ENCODE peak calls at places on chromosomes 12 and 14, in eight cellular contexts. U is colonic mucosa; A is CD8-positive, alpha-beta T cell; Q is tibial artery; W is endothelial cell; S is fibroblast of lung; C is AG09319; F is HFFc6. L is an unnamed sample.

GRCh38 chr14:26130690-26131089 is 467.1 kb downstream of the NOVA1 start:
- DNase-seq in W (no peak), S (no peak), U (no peak), F (no peak), Q (no peak), C (no peak), A (no peak), L (no peak)

GRCh38 chr12:1377117-1377516 is 217.3 kb downstream of the FBXL14 start:
- DNase-seq in C (no peak), F (no peak), W (no peak), Q (no peak), U (no peak), S (no peak), A (no peak), L (no peak)

GRCh38 chr12:121026274-121027045 is 10.2 kb upstream of the C12orf43 start:
- DNase-seq in A (no peak), C (no peak), W (no peak), F (no peak), S (no peak), U (no peak), Q (no peak), L (no peak)

GRCh38 chr12:63668028-63668799 is at the start of gene DPY19L2:
- DNase-seq in W (peak; percentile 76), A (peak; percentile 21), C (peak; percentile 28), F (peak; percentile 74), U (peak; percentile 69), S (peak; percentile 78), Q (peak; percentile 92), L (peak; percentile 12)

GRCh38 chr12:30847259-30847658 is 79.3 kb upstream of the TSPAN11 start:
- DNase-seq in A (no peak), S (peak; percentile 81), W (peak; percentile 34), F (peak; percentile 73), C (peak; percentile 35), U (peak; percentile 36), Q (no peak), L (no peak)

GRCh38 chr14:26841920-26842741 is 244.3 kb upstream of the NOVA1 start:
- DNase-seq in Q (peak; percentile 77), F (peak; percentile 39), C (peak; percentile 96), U (peak; percentile 45), A (no peak), S (peak; percentile 99), W (no peak), L (peak; percentile 88)

GRCh38 chr12:117119592-117120198 is 20.5 kb upstream of the TESC start:
- DNase-seq in W (peak; percentile 47), A (no peak), Q (no peak), C (no peak), S (no peak), F (no peak), U (peak; percentile 38), L (no peak)

GRCh38 chr12:104544836-104545235 is 88.1 kb downstream of the CHST11 start:
- DNase-seq in S (no peak), A (no peak), F (no peak), W (no peak), C (no peak), U (no peak), Q (no peak), L (no peak)

GRCh38 chr12:1646908-1647669 is 18.1 kb downstream of the WNT5B start:
- DNase-seq in F (no peak), A (no peak), W (no peak), Q (no peak), S (no peak), C (no peak), U (no peak), L (no peak)

GRCh38 chr12:19234171-19234704 is 104.7 kb downstream of the PLEKHA5 start:
- DNase-seq in A (no peak), U (no peak), Q (no peak), F (no peak), W (no peak), S (peak; percentile 53), C (no peak), L (no peak)

GRCh38 chr12:4439736-4440135 is 5.9 kb downstream of the FGF6 start:
- DNase-seq in S (no peak), F (no peak), W (no peak), Q (no peak), C (no peak), A (no peak), U (peak; percentile 2), L (no peak)

GRCh38 chr12:23611320-23611719 is 338.1 kb downstream of the SOX5 start:
- DNase-seq in U (no peak), F (no peak), A (no peak), C (no peak), W (no peak), Q (no peak), S (peak; percentile 57), L (no peak)

GRCh38 chr14:35369701-35370191 is 34.8 kb downstream of the NFKBIA start:
- DNase-seq in U (no peak), S (no peak), F (no peak), A (no peak), W (no peak), Q (no peak), C (no peak), L (no peak)

GRCh38 chr12:4562034-4562657 is at the start of gene DYRK4:
- DNase-seq in U (peak; percentile 96), Q (peak; percentile 80), F (peak; percentile 52), C (peak; percentile 42), W (peak; percentile 80), A (no peak), S (peak; percentile 77), L (no peak)

GRCh38 chr12:72790273-72790672 is 518.1 kb downstream of the TRHDE start:
- DNase-seq in W (no peak), Q (no peak), C (no peak), S (no peak), F (peak; percentile 48), A (no peak), U (no peak), L (peak; percentile 1)

GRCh38 chr14:21382886-21383847 is 652 bp downstream of the SUPT16H start:
- DNase-seq in C (peak; percentile 16), S (peak; percentile 45), Q (peak; percentile 71), W (peak; percentile 42), A (peak; percentile 3), F (peak; percentile 47), U (peak; percentile 49), L (no peak)

GRCh38 chr12:100404769-100405407 is 48.0 kb downstream of the SLC17A8 start:
- DNase-seq in W (peak; percentile 66), F (no peak), S (peak; percentile 50), C (peak; percentile 3), A (no peak), U (peak; percentile 34), Q (no peak), L (no peak)
- TF ChIP-seq CTCF in W (peak; percentile 80), F (peak; percentile 73), S (peak; percentile 65), C (peak; percentile 59), A (no peak), U (no peak), Q (no peak), L (peak; percentile 67)

GRCh38 chr12:45745861-45746277 is 16.4 kb downstream of the ARID2 start:
- DNase-seq in A (no peak), C (no peak), W (no peak), U (no peak), S (peak; percentile 56), Q (no peak), F (no peak), L (no peak)
- TF ChIP-seq CTCF in A (peak; percentile 57), C (peak; percentile 31), W (peak; percentile 31), U (peak; percentile 21), S (no peak), Q (peak; percentile 24), F (peak; percentile 72), L (peak; percentile 26)

GRCh38 chr12:16165506-16165905 is 112.0 kb downstream of the SLC15A5 start:
- DNase-seq in A (no peak), S (peak; percentile 63), U (peak; percentile 45), F (peak; percentile 35), W (peak; percentile 34), Q (peak; percentile 66), C (peak; percentile 16), L (no peak)
- TF ChIP-seq CTCF in A (no peak), S (peak; percentile 58), U (peak; percentile 32), F (peak; percentile 75), W (peak; percentile 13), Q (peak; percentile 19), C (peak; percentile 52), L (peak; percentile 62)

GRCh38 chr12:67671892-67672291 is 23.3 kb downstream of the DYRK2 start:
- DNase-seq in A (no peak), U (no peak), S (no peak), Q (no peak), W (no peak), F (no peak), C (no peak), L (no peak)
- TF ChIP-seq CTCF in A (no peak), U (no peak), S (no peak), Q (no peak), W (no peak), F (no peak), C (no peak), L (no peak)

GRCh38 chr14:23147676-23148075 is 28.6 kb upstream of the CEBPE start:
- DNase-seq in Q (no peak), A (no peak), W (no peak), C (no peak), U (no peak), S (peak; percentile 39), F (peak; percentile 49), L (no peak)
- TF ChIP-seq CTCF in Q (no peak), A (no peak), W (no peak), C (no peak), U (no peak), S (no peak), F (no peak), L (no peak)

GRCh38 chr14:76810953-76811400 is 1.7 kb downstream of the ANGEL1 start:
- DNase-seq in A (no peak), U (peak; percentile 35), F (peak; percentile 41), Q (no peak), W (peak; percentile 17), S (peak; percentile 59), C (peak; percentile 18), L (no peak)
- TF ChIP-seq CTCF in A (no peak), U (no peak), F (peak; percentile 62), Q (peak; percentile 29), W (no peak), S (peak; percentile 70), C (peak; percentile 69), L (peak; percentile 71)

GRCh38 chr12:56751712-56752598 is at the start of gene PRIM1:
- DNase-seq in U (peak; percentile 89), Q (peak; percentile 88), F (peak; percentile 63), A (peak; percentile 58), S (peak; percentile 70), W (peak; percentile 92), C (peak; percentile 39), L (no peak)
- TF ChIP-seq CTCF in U (peak; percentile 16), Q (peak; percentile 38), F (peak; percentile 72), A (peak; percentile 23), S (no peak), W (peak; percentile 57), C (no peak), L (peak; percentile 23)

GRCh38 chr12:57240926-57241555 is 9.9 kb downstream of the STAC3 start:
- DNase-seq in W (peak; percentile 38), A (no peak), F (peak; percentile 28), Q (no peak), U (no peak), C (no peak), S (peak; percentile 33), L (no peak)
- TF ChIP-seq CTCF in W (no peak), A (no peak), F (peak; percentile 3), Q (no peak), U (no peak), C (no peak), S (peak; percentile 10), L (no peak)

L was measured in BJ.